ENCODE peak calls at places on chromosomes 6 and 20, in eight cellular contexts. R, O, F, C, D, M, W and Z are unnamed samples.

GRCh38 chr6:9405369-9405768 is 970.0 kb upstream of the SLC35B3 start:
- DNase-seq in R (peak), O (peak), F (no peak), C (no peak), D (peak), M (peak), W (peak), Z (no peak)

GRCh38 chr20:50379049-50379990 is 130.9 kb upstream of the PTPN1 start:
- DNase-seq in R (no peak), O (peak), F (no peak), C (peak), D (peak), M (peak), W (peak), Z (no peak)

GRCh38 chr6:134636221-134636830 is 313.6 kb downstream of the ALDH8A1 start:
- DNase-seq in R (no peak), O (peak), F (no peak), C (no peak), D (no peak), M (no peak), W (peak), Z (no peak)

GRCh38 chr20:41443667-41444066 is 77.0 kb upstream of the EMILIN3 start:
- DNase-seq in R (no peak), O (no peak), F (no peak), C (no peak), D (no peak), M (no peak), W (no peak), Z (no peak)

GRCh38 chr6:53974941-53975340 is 136.3 kb upstream of the MLIP start:
- DNase-seq in R (no peak), O (no peak), F (no peak), C (no peak), D (no peak), M (no peak), W (no peak), Z (no peak)

GRCh38 chr20:47241345-47241781 is 115.1 kb downstream of the ZMYND8 start:
- DNase-seq in R (peak), O (no peak), F (no peak), C (no peak), D (peak), M (peak), W (no peak), Z (no peak)

GRCh38 chr20:36658300-36658699 is 12.3 kb upstream of the SLA2 start:
- DNase-seq in R (no peak), O (no peak), F (no peak), C (no peak), D (no peak), M (no peak), W (no peak), Z (no peak)

GRCh38 chr20:62120990-62121775 is 1.1 kb upstream of the LSM14B start:
- DNase-seq in R (no peak), O (no peak), F (no peak), C (no peak), D (peak), M (peak), W (no peak), Z (no peak)

GRCh38 chr6:116764557-116764960 is 960 bp downstream of the FAM162B start:
- DNase-seq in R (no peak), O (no peak), F (no peak), C (peak), D (peak), M (no peak), W (peak), Z (peak)

GRCh38 chr6:138517635-138518034 is 18.3 kb upstream of the NHSL1 start:
- DNase-seq in R (no peak), O (peak), F (peak), C (peak), D (peak), M (no peak), W (peak), Z (no peak)

DNA sequence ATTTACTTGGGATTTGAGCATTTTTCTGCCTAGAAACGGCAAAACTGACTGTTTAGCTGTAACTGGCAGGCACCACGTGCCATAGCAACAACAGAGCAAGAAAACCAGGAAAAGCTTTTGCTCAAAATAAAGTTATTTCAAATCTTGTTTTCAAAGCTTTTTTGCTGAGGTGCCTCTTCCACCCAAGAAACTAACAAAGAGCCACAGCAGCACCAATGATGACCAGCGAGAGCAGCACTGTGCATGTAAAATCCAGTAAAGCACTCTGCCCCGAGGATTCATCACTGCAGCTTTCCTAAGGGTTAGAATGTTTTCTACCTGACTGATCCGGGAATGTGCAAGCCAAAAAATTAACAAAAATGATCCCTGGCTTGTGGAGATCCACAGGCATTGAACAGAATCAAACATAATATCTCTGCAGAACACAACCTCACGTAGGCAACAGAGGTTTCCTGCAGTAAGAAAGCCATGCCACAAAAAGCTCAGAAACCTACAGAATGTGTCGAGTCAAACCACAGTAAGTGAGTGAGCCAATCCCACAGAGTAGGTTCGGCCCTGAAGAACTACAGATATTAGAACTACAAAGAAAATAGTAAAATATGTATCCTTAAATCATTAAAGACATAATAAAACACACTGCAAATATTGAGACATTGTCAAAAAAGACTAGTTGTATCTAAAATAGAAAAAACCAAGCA is 7.4 kb upstream of the ULBP3 start:
- DNase-seq in R (peak), O (no peak), F (no peak), C (peak), D (no peak), M (no peak), W (no peak), Z (no peak)
- TF ChIP-seq CTCF in R (no peak), O (no peak), F (no peak), C (no peak), D (peak), M (peak), W (peak), Z (peak)

GRCh38 chr6:127515234-127515793 is 3.8 kb downstream of the MTCL3 start:
- DNase-seq in R (no peak), O (peak), F (no peak), C (no peak), D (peak), M (no peak), W (peak), Z (peak)
- TF ChIP-seq CTCF in R (peak), O (no peak), F (peak), C (no peak), D (no peak), M (no peak), W (no peak), Z (peak)

GRCh38 chr6:10609038-10609437 is 85.4 kb downstream of the C6orf52 start:
- DNase-seq in R (no peak), O (no peak), F (no peak), C (no peak), D (no peak), M (no peak), W (no peak), Z (no peak)
- TF ChIP-seq CTCF in R (no peak), O (no peak), F (no peak), C (no peak), D (no peak), M (no peak), W (no peak), Z (no peak)

DNA sequence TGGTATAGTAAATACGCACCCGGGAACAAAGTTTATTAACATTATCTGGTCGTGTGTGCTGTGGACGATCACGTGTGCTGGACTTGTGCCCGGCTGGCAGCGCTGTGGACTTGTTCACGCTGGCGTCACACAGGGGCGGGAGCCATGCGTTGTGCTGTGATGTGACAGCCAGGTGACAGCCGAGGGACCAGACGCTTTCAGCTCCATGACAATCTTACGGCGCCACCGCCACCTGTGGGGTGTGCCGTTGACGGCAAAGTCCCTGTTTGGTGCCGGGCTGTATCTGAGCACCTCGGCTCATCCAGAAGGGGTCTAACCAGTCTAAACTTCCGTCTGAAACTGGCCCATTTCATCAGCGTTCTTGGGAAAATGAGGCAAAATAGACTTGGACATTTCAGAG is 25.2 kb downstream of the DLL1 start:
- DNase-seq in R (no peak), O (no peak), F (peak), C (peak), D (peak), M (no peak), W (peak), Z (no peak)
- TF ChIP-seq CTCF in R (no peak), O (no peak), F (peak), C (no peak), D (no peak), M (no peak), W (peak), Z (no peak)

GRCh38 chr6:17589402-17590116 is 10.5 kb upstream of the FAM8A1 start:
- DNase-seq in R (peak), O (peak), F (peak), C (peak), D (peak), M (peak), W (peak), Z (no peak)
- TF ChIP-seq CTCF in R (no peak), O (no peak), F (no peak), C (peak), D (no peak), M (no peak), W (peak), Z (no peak)

GRCh38 chr20:21183722-21184121 is 57.8 kb downstream of the KIZ start:
- DNase-seq in R (no peak), O (no peak), F (no peak), C (no peak), D (no peak), M (no peak), W (peak), Z (no peak)

GRCh38 chr20:21182832-21183563 is 57.1 kb downstream of the KIZ start:
- DNase-seq in R (peak), O (peak), F (no peak), C (peak), D (peak), M (peak), W (peak), Z (no peak)

GRCh38 chr20:21179796-21180195 is 53.9 kb downstream of the KIZ start:
- DNase-seq in R (no peak), O (no peak), F (no peak), C (no peak), D (peak), M (peak), W (no peak), Z (no peak)

GRCh38 chr20:21180248-21180647 is 54.4 kb downstream of the KIZ start:
- DNase-seq in R (no peak), O (no peak), F (no peak), C (no peak), D (no peak), M (no peak), W (no peak), Z (no peak)

GRCh38 chr20:21181028-21181427 is 55.1 kb downstream of the KIZ start:
- DNase-seq in R (no peak), O (no peak), F (no peak), C (no peak), D (no peak), M (no peak), W (no peak), Z (no peak)
- TF ChIP-seq CTCF in R (no peak), O (no peak), F (no peak), C (no peak), D (no peak), M (no peak), W (no peak), Z (no peak)